ENCODE peak calls at places on chromosomes 16 and 17, in four cellular contexts. N is IMR-90, P is neuronal stem cell, J is H1. Z is an unnamed sample.

GRCh38 chr16:11155284-11155806 is 100.7 kb downstream of the SOCS1 start:
- DNase-seq in N (peak), P (no peak), J (no peak), Z (no peak)

GRCh38 chr16:80058236-80058635 is 457.7 kb upstream of the MAF start:
- DNase-seq in N (no peak), P (no peak), J (no peak), Z (no peak)

GRCh38 chr16:83715217-83715920 is 92.4 kb upstream of the HSBP1 start:
- DNase-seq in N (no peak), P (no peak), J (no peak), Z (no peak)

GRCh38 chr17:77145635-77146632 is 5.2 kb downstream of the SEC14L1 start:
- DNase-seq in N (peak), P (no peak), J (no peak), Z (peak)

GRCh38 chr17:37648555-37648954 is 5.3 kb upstream of the DDX52 start:
- DNase-seq in N (peak), P (no peak), J (no peak), Z (no peak)

GRCh38 chr17:71080937-71081336 is 911.6 kb downstream of the KCNJ2 start:
- DNase-seq in N (no peak), P (no peak), J (no peak), Z (peak)

GRCh38 chr16:85327731-85328664 is 215.7 kb upstream of the CIBAR2 start:
- DNase-seq in N (no peak), P (peak), J (peak), Z (peak)

GRCh38 chr17:21470861-21471260 is 94.7 kb downstream of the KCNJ12 start:
- DNase-seq in N (no peak), P (no peak), J (no peak), Z (no peak)

GRCh38 chr17:79798296-79799173 is 1.7 kb upstream of the CBX8 start:
- DNase-seq in N (no peak), P (no peak), J (no peak), Z (peak)

GRCh38 chr17:33459078-33459940 is 166.2 kb upstream of the ASIC2 start:
- DNase-seq in N (no peak), P (no peak), J (no peak), Z (peak)

GRCh38 chr16:87366288-87366687 is 17.3 kb downstream of the FBXO31 start:
- DNase-seq in N (no peak), P (no peak), J (no peak), Z (no peak)

GRCh38 chr16:55597928-55598327 is 31.4 kb downstream of the CAPNS2 start:
- DNase-seq in N (no peak), P (no peak), J (no peak), Z (no peak)
- H3K4me2 ChIP-seq in N (no peak), P (no peak), J (no peak), Z (no peak)

GRCh38 chr17:44601574-44602372 is 44.5 kb downstream of the FZD2 start:
- DNase-seq in N (peak), P (no peak), J (no peak), Z (no peak)

GRCh38 chr17:44599298-44600175 is 42.3 kb downstream of the FZD2 start:
- DNase-seq in N (peak), P (peak), J (no peak), Z (peak)

GRCh38 chr17:44595216-44595775 is 38.0 kb downstream of the FZD2 start:
- DNase-seq in N (no peak), P (no peak), J (no peak), Z (no peak)

GRCh38 chr17:44598932-44599297 is 41.6 kb downstream of the FZD2 start:
- DNase-seq in N (no peak), P (no peak), J (no peak), Z (no peak)

DNA sequence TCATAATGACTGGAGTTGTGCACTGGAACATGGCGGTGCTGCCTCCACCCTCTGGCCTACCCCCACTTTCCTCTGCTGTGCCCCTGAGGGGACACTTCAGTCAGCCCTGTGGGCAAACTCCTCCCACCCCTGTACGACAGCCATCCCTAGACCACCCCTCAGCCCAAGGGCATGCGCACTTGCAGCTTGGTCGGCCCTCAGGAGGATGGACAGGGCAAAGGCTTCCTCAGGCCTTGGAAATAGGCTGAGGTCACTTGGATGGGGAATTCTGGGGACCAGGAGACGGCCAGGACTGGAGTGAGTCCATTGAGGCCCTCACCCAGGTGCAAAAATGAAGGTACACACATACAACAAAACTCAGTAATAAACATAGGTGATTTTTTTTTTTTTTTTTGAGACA is 41.0 kb downstream of the FZD2 start:
- DNase-seq in N (no peak), P (no peak), J (no peak), Z (peak)
- H3K4ac ChIP-seq in N (no peak), P (no peak), J (no peak), Z (no peak)

GRCh38 chr16:67645397-67646121 is 615 bp downstream of the CARMIL2 start:
- DNase-seq in N (no peak), P (no peak), J (no peak), Z (no peak)
- H3K4me2 ChIP-seq in N (no peak), P (peak), J (peak), Z (peak)

DNA sequence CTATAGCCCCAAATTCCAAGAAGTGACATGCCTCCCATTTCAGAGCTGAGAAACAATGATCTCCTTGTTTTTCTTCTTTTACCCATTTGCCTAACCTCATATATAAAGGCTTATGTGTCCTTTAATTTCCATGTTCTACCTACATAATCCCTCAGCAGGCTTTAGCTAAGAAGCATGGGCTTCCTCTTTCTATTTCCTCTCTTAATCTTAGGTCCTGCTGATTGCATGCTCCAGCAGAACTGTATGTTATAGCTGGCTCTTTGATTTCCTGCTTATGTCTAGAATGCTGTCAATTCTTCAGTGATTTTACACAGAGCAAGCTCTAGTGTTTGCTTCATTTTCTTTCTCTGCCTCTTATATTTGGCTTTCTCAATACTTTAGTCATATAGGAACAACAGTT is 151.7 kb upstream of the COX10 start:
- DNase-seq in N (no peak), P (no peak), J (no peak), Z (no peak)
- H3K4ac ChIP-seq in N (no peak), P (no peak), J (no peak), Z (no peak)

DNA sequence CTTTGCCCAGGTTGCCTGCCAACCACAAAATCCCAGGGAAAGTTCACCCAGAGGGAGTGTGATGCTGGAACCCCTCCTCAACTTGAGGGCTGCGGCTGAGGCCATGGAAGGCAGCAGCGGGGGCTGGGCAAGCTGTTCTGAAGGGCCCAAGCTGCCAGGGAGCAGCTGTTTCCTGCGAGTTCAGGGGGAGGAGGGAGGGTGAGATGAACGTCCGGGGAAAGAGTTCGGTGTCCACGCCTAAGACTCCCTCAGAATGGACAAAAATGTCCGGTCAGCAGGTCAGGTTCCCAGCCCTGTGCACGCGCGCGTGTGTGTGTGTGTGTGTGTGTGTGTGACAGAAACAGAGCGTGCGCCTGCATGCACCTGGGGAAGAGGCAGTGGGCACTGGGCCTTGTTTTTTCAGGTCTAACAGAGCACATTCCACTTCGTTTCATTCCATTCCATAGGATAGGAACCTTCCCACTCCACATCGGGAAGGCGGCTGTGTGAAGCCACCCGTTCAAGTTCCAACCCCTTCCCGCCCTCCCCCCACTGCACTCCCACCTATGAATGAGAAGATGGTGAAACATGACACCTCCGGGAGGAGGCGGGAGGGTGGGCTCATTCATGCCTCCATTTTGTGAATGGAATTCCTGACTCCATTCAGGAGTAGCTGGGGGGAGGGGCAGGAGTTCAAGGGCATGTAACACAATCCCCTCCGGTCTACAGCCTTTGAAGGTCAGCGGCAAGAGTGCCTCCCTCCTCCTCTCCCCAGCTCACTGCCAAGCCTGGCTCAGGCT is 15.6 kb downstream of the ETV4 start:
- DNase-seq in N (peak), P (peak), J (peak), Z (peak)
- H3K4me2 ChIP-seq in N (peak), P (peak), J (peak), Z (peak)

GRCh38 chr17:8873801-8874715 is 6.6 kb upstream of the PIK3R6 start:
- DNase-seq in N (no peak), P (no peak), J (no peak), Z (no peak)

GRCh38 chr17:8875957-8876356 is 8.5 kb upstream of the PIK3R6 start:
- DNase-seq in N (peak), P (no peak), J (no peak), Z (peak)

GRCh38 chr17:8872705-8873426 is 5.4 kb upstream of the PIK3R6 start:
- DNase-seq in N (no peak), P (no peak), J (no peak), Z (no peak)

GRCh38 chr17:8877984-8878383 is 10.5 kb upstream of the PIK3R6 start:
- DNase-seq in N (no peak), P (no peak), J (no peak), Z (no peak)

GRCh38 chr17:8875416-8875815 is 7.9 kb upstream of the PIK3R6 start:
- DNase-seq in N (no peak), P (no peak), J (no peak), Z (peak)
- H3K4ac ChIP-seq in N (no peak), P (no peak), J (no peak), Z (no peak)

DNA sequence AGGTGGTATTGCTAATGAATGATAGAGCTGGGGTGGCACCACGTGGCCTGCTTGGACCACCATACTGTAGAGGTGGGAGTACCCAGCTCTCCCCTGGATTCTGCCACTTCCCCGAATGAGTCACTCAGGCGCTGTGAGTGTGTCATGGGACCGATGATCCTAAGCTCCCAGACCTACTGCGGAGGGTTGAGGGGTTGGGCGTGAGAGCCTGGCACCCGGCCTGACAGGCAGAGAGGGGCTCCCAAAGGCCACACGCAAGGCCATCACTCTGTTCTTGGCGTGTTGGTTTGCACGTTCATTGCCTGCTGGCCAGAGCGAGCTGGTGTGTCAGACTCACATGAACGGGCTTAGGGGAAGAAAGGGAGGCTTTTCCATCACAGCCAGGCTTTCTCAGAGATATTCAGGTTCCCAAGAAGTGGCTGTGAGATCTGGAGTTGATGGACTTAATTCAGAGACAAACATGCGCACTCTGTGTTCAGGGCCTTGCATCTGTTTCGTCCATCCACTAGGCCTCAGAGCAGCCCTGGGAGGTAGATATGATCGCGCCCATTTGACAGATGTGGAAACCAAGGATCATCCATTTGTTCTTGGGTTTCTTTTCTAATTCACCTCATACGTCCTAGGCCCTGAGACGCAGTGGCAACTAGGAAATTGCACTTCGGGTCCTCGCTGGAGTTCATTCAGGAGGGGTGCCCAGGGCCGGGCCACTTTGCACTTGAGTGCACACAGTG is 41.4 kb downstream of the CMIP start:
- DNase-seq in N (no peak), P (no peak), J (no peak), Z (no peak)
- H3K4me2 ChIP-seq in N (no peak), P (no peak), J (no peak), Z (no peak)

Z was measured in H9.